ENCODE peak calls at places on chromosomes 4 and X, in four cellular contexts. E, O, H and C are unnamed samples.

GRCh38 chr4:67871867-67872266 is 11.9 kb downstream of the TMPRSS11D start:
- DNase-seq in E (peak), H (peak), O (no peak), C (peak)

GRCh38 chrX:40508560-40508959 is 72.2 kb upstream of the ATP6AP2 start:
- DNase-seq in E (no peak), H (no peak), O (no peak), C (no peak)

GRCh38 chrX:129144172-129145038 is 378.9 kb downstream of the SMARCA1 start:
- DNase-seq in E (no peak), O (no peak), H (no peak), C (no peak)

GRCh38 chrX:46258356-46258755 is 286.9 kb downstream of the ZNF674 start:
- DNase-seq in H (no peak), E (no peak), O (no peak), C (no peak)

GRCh38 chr4:107220976-107221375 is 184.9 kb upstream of the DKK2 start:
- DNase-seq in E (no peak), O (no peak), H (no peak), C (no peak)

GRCh38 chr4:102404551-102404969 is 59.3 kb upstream of the SLC39A8 start:
- DNase-seq in H (no peak), E (no peak), O (no peak), C (no peak)

GRCh38 chr4:60194214-60194613 is 1005.9 kb upstream of the ADGRL3 start:
- DNase-seq in E (no peak), H (no peak), O (no peak), C (no peak)

GRCh38 chr4:121785479-121785878 is 15.6 kb upstream of the EXOSC9 start:
- DNase-seq in E (no peak), O (no peak), H (no peak), C (no peak)

GRCh38 chrX:39903937-39904336 is 193.8 kb downstream of the BCOR start:
- DNase-seq in O (no peak), H (no peak), E (peak), C (no peak)

GRCh38 chr4:48692897-48693296 is 87.2 kb downstream of the FRYL start:
- DNase-seq in O (no peak), E (no peak), H (no peak), C (no peak)

GRCh38 chrX:138761380-138761779 is 49.9 kb upstream of the FGF13 start:
- DNase-seq in O (no peak), H (no peak), E (no peak), C (no peak)

GRCh38 chrX:138754861-138755260 is 43.3 kb upstream of the FGF13 start:
- DNase-seq in O (no peak), H (no peak), E (no peak), C (no peak)

GRCh38 chrX:138759217-138759943 is 47.9 kb upstream of the FGF13 start:
- DNase-seq in E (no peak), O (no peak), H (no peak), C (no peak)

DNA sequence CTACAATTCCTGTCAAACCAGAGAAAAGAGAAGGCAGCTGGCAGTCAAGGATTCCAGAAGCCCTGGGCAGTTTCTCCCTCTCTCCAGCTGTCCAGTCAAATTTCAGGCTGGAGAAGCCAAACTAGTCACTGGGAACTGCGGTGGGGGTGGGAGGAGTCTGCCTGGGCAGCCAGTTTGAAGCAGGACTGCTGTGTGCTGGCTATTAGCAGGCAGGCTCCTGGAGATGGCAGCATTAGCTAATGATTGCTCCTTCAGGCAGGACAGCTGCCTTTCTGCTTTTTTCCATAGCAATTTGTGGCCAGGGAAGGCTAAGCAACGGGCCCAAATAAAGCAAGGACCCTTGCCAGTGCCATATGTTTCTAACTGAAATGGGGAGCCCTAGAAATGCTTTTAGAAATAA is 44.7 kb upstream of the FGF13 start:
- DNase-seq in H (no peak), E (peak), O (peak), C (no peak)
- TF ChIP-seq CTCF in H (no peak), E (no peak), O (peak), C (no peak)

GRCh38 chrX:16213970-16214369 is 46.7 kb downstream of the MAGEB17 start:
- DNase-seq in O (no peak), E (no peak), H (no peak), C (no peak)

GRCh38 chrX:16212436-16212835 is 45.2 kb downstream of the MAGEB17 start:
- DNase-seq in E (no peak), O (no peak), H (peak), C (peak)

GRCh38 chrX:16212024-16212423 is 44.7 kb downstream of the MAGEB17 start:
- DNase-seq in H (no peak), O (no peak), E (no peak), C (no peak)

DNA sequence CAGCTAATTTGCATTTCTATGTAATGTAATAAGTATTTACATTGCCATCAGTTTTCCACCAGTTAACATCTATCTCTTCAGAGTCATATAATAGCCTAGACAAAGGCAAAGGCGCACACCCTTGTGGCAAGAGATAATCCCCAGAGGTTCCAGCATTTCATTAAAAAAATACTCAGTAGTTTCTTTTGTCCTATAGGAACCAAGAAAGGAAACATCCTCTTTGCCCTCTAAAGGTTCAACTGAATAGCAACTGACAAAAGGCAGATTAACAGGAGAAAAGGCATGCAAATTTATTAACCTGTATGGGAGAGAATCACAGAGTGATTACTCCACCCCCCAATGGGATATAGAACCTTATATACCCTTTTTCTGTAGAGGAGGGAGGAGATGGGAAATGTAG is 48.4 kb downstream of the MAGEB17 start:
- DNase-seq in H (no peak), O (no peak), E (no peak), C (no peak)
- TF ChIP-seq CTCF in H (no peak), O (no peak), E (no peak), C (no peak)

DNA sequence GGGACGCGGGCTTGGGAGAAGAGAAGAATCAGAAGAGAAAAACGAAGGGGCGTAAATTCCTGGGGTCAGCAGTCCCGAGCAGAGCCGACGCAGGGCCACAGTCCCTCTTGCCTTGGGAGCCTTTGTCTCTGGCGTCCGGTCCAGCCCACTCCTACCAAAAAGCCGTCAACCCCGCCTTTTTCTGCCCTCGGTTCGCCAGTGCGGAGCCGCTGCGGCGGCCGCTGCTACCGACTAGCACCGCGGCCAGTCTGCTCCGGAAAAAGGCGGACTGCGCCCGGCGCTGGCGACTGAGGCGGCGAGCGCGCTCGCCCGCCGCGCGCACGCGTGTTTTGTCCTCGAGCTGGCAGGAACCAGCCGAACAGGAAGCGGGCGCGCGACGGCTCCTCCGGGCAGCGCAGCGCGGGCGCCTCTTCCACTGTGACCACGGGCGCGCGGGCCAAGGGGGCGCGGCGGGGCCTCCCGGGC is 502 bp downstream of the HNRNPDL start:
- DNase-seq in O (no peak), H (no peak), E (peak), C (no peak)
- TF ChIP-seq CTCF in O (no peak), H (no peak), E (peak), C (no peak)

DNA sequence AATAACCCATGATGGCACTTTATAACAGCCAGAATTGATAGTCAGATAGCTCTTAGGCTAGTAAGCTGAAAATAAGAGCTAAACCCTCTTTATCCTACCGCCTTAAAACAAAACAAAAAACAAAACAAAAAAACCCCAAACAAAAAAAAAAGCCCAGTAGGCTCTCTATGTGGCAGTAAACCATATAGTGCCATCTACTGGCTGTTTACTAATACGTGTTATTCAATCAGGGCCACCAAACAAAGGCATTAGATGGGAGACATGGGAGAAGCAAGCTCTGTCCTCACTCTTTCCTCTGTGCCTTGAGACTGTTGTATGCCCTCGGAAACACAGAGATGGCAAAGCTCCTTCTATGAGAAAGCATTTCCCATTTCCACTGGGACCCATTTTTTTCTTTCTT is 148.8 kb upstream of the MID1 start:
- DNase-seq in H (peak), O (no peak), E (no peak), C (peak)
- TF ChIP-seq CTCF in H (peak), O (peak), E (peak), C (peak)

GRCh38 chrX:135740683-135741149 is 27.3 kb downstream of the CT45A3 start:
- DNase-seq in H (peak), E (peak), O (no peak), C (peak)
- TF ChIP-seq CTCF in H (peak), E (peak), O (peak), C (peak)

DNA sequence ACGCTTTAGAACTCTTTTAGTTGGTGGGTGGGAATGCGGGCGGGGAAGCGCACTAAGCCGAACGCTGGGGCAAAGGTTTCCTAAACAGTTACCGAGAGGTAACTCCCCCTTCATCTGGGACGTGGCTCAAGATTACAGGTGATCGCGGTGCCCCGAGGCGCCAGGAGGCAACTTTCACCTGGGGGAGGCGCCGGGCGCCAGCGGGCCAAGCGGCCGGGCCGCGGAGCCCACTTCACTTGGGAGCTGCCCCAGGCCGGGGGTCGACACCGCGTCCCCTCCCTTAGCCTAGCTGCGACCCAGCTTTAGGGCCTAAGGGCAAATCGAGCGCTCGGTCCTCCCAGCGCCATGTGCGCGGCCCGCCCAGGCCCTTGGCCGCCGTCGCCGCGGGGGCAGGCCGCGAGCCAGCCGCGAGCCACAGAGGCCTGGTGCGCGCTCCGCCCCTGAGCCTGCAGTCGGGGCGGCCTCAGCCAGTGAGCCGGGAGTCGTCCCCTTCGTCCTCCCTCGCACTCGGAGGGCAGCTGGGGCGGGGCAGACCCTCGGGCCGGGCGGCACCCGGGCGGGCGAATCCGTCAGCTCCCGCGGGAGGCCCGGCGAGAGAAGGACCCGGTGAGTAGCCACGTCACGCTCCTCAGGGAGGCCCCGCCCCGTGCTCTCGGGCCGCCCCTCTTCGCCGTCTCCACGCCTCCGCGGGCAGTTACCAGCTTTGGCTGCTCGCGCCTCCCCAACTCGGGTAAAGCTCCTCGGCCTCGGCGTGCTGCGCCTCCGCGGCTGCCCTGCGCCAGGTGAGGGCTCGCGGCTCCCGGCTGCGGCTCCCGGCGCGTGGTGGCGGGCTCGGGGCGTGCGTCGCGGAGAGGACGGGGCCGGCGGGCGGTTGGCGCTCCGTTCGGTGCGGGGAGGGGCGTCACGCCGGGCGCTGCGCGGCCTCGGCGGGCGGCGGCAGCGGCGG is at the start of gene LARP1B:
- DNase-seq in O (peak), H (peak), E (peak), C (peak)
- TF ChIP-seq CTCF in O (no peak), H (no peak), E (no peak), C (no peak)

GRCh38 chrX:3592184-3592583 is 121.3 kb downstream of the PRKX start:
- DNase-seq in H (no peak), O (no peak), E (no peak), C (no peak)
- TF ChIP-seq CTCF in H (no peak), O (no peak), E (no peak), C (no peak)